ENCODE peak calls at places on chromosomes 12 and 14, in eight cellular contexts. One of them, this sample, is unnamed.

GRCh38 chr14:21090194-21090939 is 8.1 kb downstream of the ZNF219 start:
- DNase-seq in mucosa of descending colon: peak
- DNase-seq in cardiac septum: no peak
- DNase-seq in AG09319: no peak
- DNase-seq in ureter: no peak
- DNase-seq in frontal cortex: peak
- DNase-seq in stomach: no peak
- DNase-seq in right cardiac atrium: peak
- DNase-seq in this sample: peak

GRCh38 chr12:77734489-77734888 is 96.2 kb upstream of the NAV3 start:
- DNase-seq in mucosa of descending colon: no peak
- DNase-seq in cardiac septum: no peak
- DNase-seq in AG09319: no peak
- DNase-seq in ureter: no peak
- DNase-seq in frontal cortex: no peak
- DNase-seq in stomach: no peak
- DNase-seq in right cardiac atrium: no peak
- DNase-seq in this sample: peak

GRCh38 chr14:22283000-22283399 is 306.0 kb downstream of the DAD1 start:
- DNase-seq in mucosa of descending colon: no peak
- DNase-seq in cardiac septum: no peak
- DNase-seq in AG09319: no peak
- DNase-seq in ureter: no peak
- DNase-seq in frontal cortex: no peak
- DNase-seq in stomach: no peak
- DNase-seq in right cardiac atrium: no peak
- DNase-seq in this sample: no peak

GRCh38 chr12:94049718-94050117 is 98.7 kb upstream of the PLXNC1 start:
- DNase-seq in mucosa of descending colon: no peak
- DNase-seq in cardiac septum: no peak
- DNase-seq in AG09319: no peak
- DNase-seq in ureter: peak
- DNase-seq in frontal cortex: no peak
- DNase-seq in stomach: no peak
- DNase-seq in right cardiac atrium: no peak
- DNase-seq in this sample: no peak

GRCh38 chr12:1993871-1994371 is 10.3 kb downstream of the DCP1B start:
- DNase-seq in mucosa of descending colon: no peak
- DNase-seq in cardiac septum: no peak
- DNase-seq in AG09319: no peak
- DNase-seq in ureter: no peak
- DNase-seq in frontal cortex: no peak
- DNase-seq in stomach: no peak
- DNase-seq in right cardiac atrium: no peak
- DNase-seq in this sample: no peak

GRCh38 chr12:50032516-50033316 is 7.4 kb upstream of the RACGAP1 start:
- DNase-seq in mucosa of descending colon: no peak
- DNase-seq in cardiac septum: no peak
- DNase-seq in AG09319: no peak
- DNase-seq in ureter: no peak
- DNase-seq in frontal cortex: no peak
- DNase-seq in stomach: peak
- DNase-seq in right cardiac atrium: no peak
- DNase-seq in this sample: no peak

GRCh38 chr14:52802597-52802996 is 11.2 kb upstream of the GNPNAT1 start:
- DNase-seq in mucosa of descending colon: no peak
- DNase-seq in cardiac septum: no peak
- DNase-seq in AG09319: peak
- DNase-seq in ureter: no peak
- DNase-seq in frontal cortex: no peak
- DNase-seq in stomach: no peak
- DNase-seq in right cardiac atrium: no peak
- DNase-seq in this sample: no peak

GRCh38 chr12:68804654-68805591 is 3.1 kb upstream of the MDM2 start:
- DNase-seq in mucosa of descending colon: peak
- DNase-seq in cardiac septum: no peak
- DNase-seq in AG09319: no peak
- DNase-seq in ureter: no peak
- DNase-seq in frontal cortex: no peak
- DNase-seq in stomach: no peak
- DNase-seq in right cardiac atrium: no peak
- DNase-seq in this sample: peak

GRCh38 chr12:48795550-48796455 is 6.9 kb upstream of the ADCY6 start:
- DNase-seq in mucosa of descending colon: peak
- DNase-seq in cardiac septum: no peak
- DNase-seq in AG09319: peak
- DNase-seq in ureter: peak
- DNase-seq in frontal cortex: peak
- DNase-seq in stomach: peak
- DNase-seq in right cardiac atrium: peak
- DNase-seq in this sample: peak